ENCODE peak calls at places on chromosomes 6 and 20, in six cellular contexts. T, Y, A, J, U and R are unnamed samples.

GRCh38 chr6:105102186-105102585 is 77.6 kb downstream of the POPDC3 start:
- DNase-seq in T (no peak), A (no peak), J (no peak), U (no peak), Y (no peak), R (no peak)

GRCh38 chr6:138115191-138115590 is 8.0 kb upstream of the PERP start:
- DNase-seq in J (no peak), A (no peak), U (no peak), T (no peak), Y (no peak), R (no peak)

GRCh38 chr6:2900821-2901644 is 2.1 kb downstream of the SERPINB9 start:
- DNase-seq in A (no peak), T (no peak), U (no peak), J (no peak), Y (no peak), R (no peak)

GRCh38 chr6:110353420-110353819 is 4.7 kb downstream of the METTL24 start:
- DNase-seq in T (no peak), J (no peak), U (no peak), A (no peak), Y (no peak), R (no peak)

GRCh38 chr6:16851044-16851540 is 89.8 kb upstream of the ATXN1 start:
- DNase-seq in U (no peak), T (no peak), J (no peak), A (no peak), Y (no peak), R (no peak)

GRCh38 chr6:141026504-141026903 is 1106.2 kb upstream of the GJE1 start:
- DNase-seq in U (no peak), T (no peak), A (no peak), J (no peak), Y (no peak), R (peak)

GRCh38 chr6:100664274-100665040 is 199.7 kb upstream of the SIM1 start:
- DNase-seq in T (no peak), A (peak), U (peak), Y (no peak), J (peak), R (peak)

GRCh38 chr6:159691963-159692287 is 1.1 kb downstream of the SOD2 start:
- DNase-seq in Y (no peak), A (peak), J (peak), U (no peak), T (no peak), R (no peak)

GRCh38 chr6:84428300-84428907 is 201.0 kb upstream of the CEP162 start:
- DNase-seq in U (peak), Y (peak), T (peak), J (peak), A (peak), R (peak)
- TF ChIP-seq CTCF in U (peak), Y (peak), T (peak), J (peak), A (peak), R (peak)

GRCh38 chr6:156601821-156602301 is 175.3 kb upstream of the ARID1B start:
- DNase-seq in Y (no peak), J (peak), T (peak), A (no peak), U (no peak), R (no peak)

GRCh38 chr6:156600678-156601077 is 176.5 kb upstream of the ARID1B start:
- DNase-seq in A (no peak), T (peak), Y (no peak), J (no peak), U (no peak), R (no peak)

GRCh38 chr6:156599367-156599766 is 177.8 kb upstream of the ARID1B start:
- DNase-seq in J (no peak), A (no peak), U (no peak), T (no peak), Y (no peak), R (no peak)

GRCh38 chr6:156599977-156600647 is 177.1 kb upstream of the ARID1B start:
- DNase-seq in A (no peak), J (no peak), U (no peak), T (no peak), Y (no peak), R (no peak)

GRCh38 chr6:156601156-156601820 is 175.9 kb upstream of the ARID1B start:
- DNase-seq in Y (no peak), J (no peak), A (no peak), T (no peak), U (no peak), R (no peak)
- TF ChIP-seq CTCF in Y (no peak), J (no peak), A (no peak), T (no peak), U (no peak), R (no peak)

DNA sequence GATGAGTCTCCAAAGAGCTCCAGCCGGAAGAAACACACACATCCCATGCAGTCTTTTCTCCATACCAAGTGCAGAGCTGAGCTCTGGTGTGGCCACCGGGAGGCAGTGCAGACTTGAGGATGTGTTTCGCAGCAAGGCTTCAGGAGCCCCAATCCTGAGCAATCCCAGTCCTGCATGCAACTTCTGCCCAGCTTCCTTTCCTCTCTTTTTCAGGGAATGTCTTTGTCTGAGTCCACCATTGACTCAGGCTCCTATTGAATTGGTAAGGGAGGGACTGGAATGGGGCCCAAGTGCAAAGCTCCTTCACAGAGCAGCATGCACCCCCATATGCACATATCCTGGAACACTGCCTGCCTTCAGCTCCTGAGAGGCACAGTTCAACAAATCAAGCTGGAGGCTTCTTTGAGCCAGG is 50.5 kb upstream of the ASIP start:
- DNase-seq in T (peak), J (peak), U (peak), Y (peak), A (peak), R (peak)
- TF ChIP-seq CTCF in T (peak), J (peak), U (peak), Y (peak), A (peak), R (peak)

GRCh38 chr6:69881322-69882151 is 15.2 kb downstream of the COL19A1 start:
- DNase-seq in Y (no peak), U (no peak), T (no peak), A (no peak), J (peak), R (no peak)
- TF ChIP-seq CTCF in Y (no peak), U (no peak), T (no peak), A (no peak), J (no peak), R (no peak)

GRCh38 chr6:15109338-15110090 is 136.4 kb upstream of the JARID2 start:
- DNase-seq in A (no peak), Y (no peak), T (no peak), J (no peak), U (no peak), R (no peak)

GRCh38 chr6:15106958-15107643 is 138.8 kb upstream of the JARID2 start:
- DNase-seq in A (no peak), U (no peak), J (no peak), Y (no peak), T (no peak), R (no peak)

GRCh38 chr6:15108383-15108715 is 137.5 kb upstream of the JARID2 start:
- DNase-seq in Y (no peak), U (no peak), J (no peak), T (no peak), A (no peak), R (no peak)

GRCh38 chr6:15110721-15111354 is 135.0 kb upstream of the JARID2 start:
- DNase-seq in T (no peak), Y (no peak), A (no peak), U (no peak), J (no peak), R (no peak)

DNA sequence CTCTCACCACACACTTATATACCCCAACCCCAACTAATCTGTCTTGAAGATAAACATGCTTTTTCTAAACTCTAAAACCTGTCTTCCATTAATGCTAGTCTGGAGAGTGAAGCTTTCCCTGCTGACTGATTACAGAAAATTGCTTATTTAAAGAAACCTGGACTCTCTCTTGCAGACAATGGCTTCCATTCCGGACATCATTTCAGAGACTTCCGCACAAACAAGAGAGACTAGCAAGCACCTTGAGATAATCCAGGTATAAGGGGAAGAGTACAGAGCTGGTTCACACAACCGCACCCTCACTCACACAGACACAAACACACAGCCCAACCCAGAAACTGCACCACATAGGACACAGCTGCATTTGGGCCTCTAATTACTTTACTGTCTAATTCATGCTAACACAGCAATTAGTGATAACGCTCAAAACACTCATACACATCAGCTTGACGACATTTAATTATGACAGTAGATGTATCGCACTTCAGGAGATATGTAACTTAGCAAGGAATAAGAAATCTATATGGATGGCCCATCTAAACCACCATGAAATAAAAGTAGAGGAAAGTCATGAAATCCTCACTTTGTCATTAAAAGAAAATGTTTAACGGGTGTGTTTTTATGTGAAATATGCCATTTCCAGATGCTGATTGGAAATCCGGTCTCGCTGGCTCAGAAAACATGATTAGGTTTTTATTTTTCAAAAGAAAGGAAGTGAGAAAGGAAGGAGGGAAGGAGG is 138.1 kb upstream of the JARID2 start:
- DNase-seq in T (no peak), J (no peak), U (no peak), Y (no peak), A (no peak), R (no peak)
- TF ChIP-seq CTCF in T (no peak), J (no peak), U (no peak), Y (no peak), A (no peak), R (no peak)

GRCh38 chr6:65259080-65259479 is 447.9 kb downstream of the EYS start:
- DNase-seq in T (no peak), U (no peak), J (no peak), A (peak), Y (no peak), R (no peak)
- TF ChIP-seq CTCF in T (no peak), U (no peak), J (no peak), A (no peak), Y (no peak), R (no peak)

GRCh38 chr20:18496740-18497592 is at the start of gene RBBP9:
- DNase-seq in Y (peak), T (peak), J (peak), A (peak), U (peak), R (peak)
- TF ChIP-seq CTCF in Y (no peak), T (no peak), J (no peak), A (no peak), U (no peak), R (no peak)